ENCODE peak calls at places on chromosome 4, in five cellular contexts. G is colonic mucosa, K is SJCRH30, P is adrenal gland, D is K562. X is an unnamed sample.

GRCh38 chr4:78864405-78865024 is 74.7 kb downstream of the PAQR3 start:
- DNase-seq in G (no peak), K (peak; percentile 53), P (peak; percentile 35), D (peak; percentile 45), X (no peak)

GRCh38 chr4:155033604-155034003 is 174.8 kb upstream of the NPY2R start:
- DNase-seq in G (no peak), K (no peak), P (no peak), D (no peak), X (no peak)

GRCh38 chr4:42655921-42656735 is 777 bp downstream of the ATP8A1 start:
- DNase-seq in G (peak; percentile 55), K (no peak), P (peak; percentile 47), D (no peak), X (peak; percentile 45)

GRCh38 chr4:124913237-124913636 is 200.7 kb upstream of the ANKRD50 start:
- DNase-seq in G (no peak), K (no peak), P (no peak), D (no peak), X (no peak)

GRCh38 chr4:59094505-59094904 is 1984.3 kb upstream of the IGFBP7 start:
- DNase-seq in G (no peak), K (no peak), P (no peak), D (no peak), X (no peak)

GRCh38 chr4:175509320-175509719 is 302.7 kb downstream of the GPM6A start:
- DNase-seq in G (no peak), K (peak; percentile 3), P (no peak), D (no peak), X (no peak)

GRCh38 chr4:101708640-101709039 is 81.9 kb upstream of the BANK1 start:
- DNase-seq in G (no peak), K (no peak), P (no peak), D (no peak), X (no peak)

GRCh38 chr4:158079661-158080060 is 93.2 kb downstream of the GASK1B start:
- DNase-seq in G (no peak), K (no peak), P (no peak), D (no peak), X (no peak)

GRCh38 chr4:42151568-42152506 is 618 bp downstream of the BEND4 start:
- DNase-seq in G (peak; percentile 26), K (peak; percentile 25), P (no peak), D (no peak), X (peak; percentile 12)

GRCh38 chr4:165810726-165811125 is 62.3 kb upstream of the TLL1 start:
- DNase-seq in G (no peak), K (no peak), P (no peak), D (no peak), X (no peak)

GRCh38 chr4:4985844-4986243 is 33.4 kb downstream of the CYTL1 start:
- DNase-seq in G (no peak), K (peak; percentile 15), P (no peak), D (no peak), X (no peak)

GRCh38 chr4:153513596-153513995 is 47.4 kb downstream of the TMEM131L start:
- DNase-seq in G (no peak), K (no peak), P (no peak), D (no peak), X (no peak)

GRCh38 chr4:124997124-124997523 is 284.6 kb upstream of the ANKRD50 start:
- DNase-seq in G (no peak), K (no peak), P (no peak), D (no peak), X (no peak)

GRCh38 chr4:183571350-183572076 is 66.7 kb downstream of the ING2 start:
- DNase-seq in G (peak; percentile 22), K (no peak), P (peak; percentile 93), D (no peak), X (peak; percentile 88)

GRCh38 chr4:80361329-80361900 is 25.9 kb downstream of the CFAP299 start:
- DNase-seq in G (no peak), K (no peak), P (no peak), D (no peak), X (no peak)

GRCh38 chr4:52093466-52093865 is 42.4 kb downstream of the SPATA18 start:
- DNase-seq in G (no peak), K (no peak), P (no peak), D (no peak), X (no peak)

GRCh38 chr4:154119317-154119716 is 330.4 kb upstream of the SFRP2 start:
- DNase-seq in G (no peak), K (no peak), P (no peak), D (no peak), X (no peak)

GRCh38 chr4:141871086-141871485 is 234.7 kb downstream of the IL15 start:
- DNase-seq in G (no peak), K (no peak), P (no peak), D (no peak), X (no peak)

GRCh38 chr4:52661966-52662705 is 3.0 kb upstream of the USP46 start:
- DNase-seq in G (no peak), K (no peak), P (no peak), D (no peak), X (no peak)

DNA sequence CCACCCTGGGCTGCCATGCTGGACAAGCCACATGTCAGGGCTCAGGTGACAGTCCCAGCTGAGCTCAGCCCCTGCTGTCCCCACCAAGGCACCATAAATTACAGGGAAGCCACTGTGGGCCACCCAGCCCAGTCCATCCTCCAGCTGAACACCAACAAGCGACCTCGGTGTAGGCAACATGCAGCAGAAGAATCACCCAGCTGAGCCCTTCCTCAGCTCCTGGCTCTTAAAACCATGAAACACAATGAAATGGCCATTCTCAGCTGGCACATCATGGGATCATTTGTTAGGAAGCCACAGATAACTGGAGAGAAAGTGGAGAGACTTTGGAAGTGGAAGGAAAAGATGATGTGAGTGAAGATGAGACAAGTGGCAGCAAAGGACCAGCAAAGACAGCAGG is 23.3 kb upstream of the MAN2B2 start:
- DNase-seq in G (no peak), K (no peak), P (no peak), D (no peak), X (no peak)
- H3K4me1 ChIP-seq in G (no peaks in the 10 kb centered on the region), K (no peaks in the 10 kb centered on the region), P (no peaks in the 10 kb centered on the region), D (no peaks in the 10 kb centered on the region), X (no peaks in the 10 kb centered on the region)

GRCh38 chr4:1768367-1769034 is 24.6 kb upstream of the FGFR3 start:
- DNase-seq in G (no peak), K (no peak), P (no peak), D (no peak), X (peak; percentile 80)

GRCh38 chr4:1769692-1770091 is 23.4 kb upstream of the FGFR3 start:
- DNase-seq in G (no peak), K (no peak), P (no peak), D (no peak), X (no peak)

GRCh38 chr4:1766336-1767057 is 26.6 kb upstream of the FGFR3 start:
- DNase-seq in G (no peak), K (no peak), P (peak; percentile 86), D (peak; percentile 50), X (peak; percentile 41)

GRCh38 chr4:1767058-1767769 is 25.9 kb upstream of the FGFR3 start:
- DNase-seq in G (no peak), K (no peak), P (no peak), D (peak; percentile 80), X (peak; percentile 37)

GRCh38 chr4:1767770-1768366 is 25.2 kb upstream of the FGFR3 start:
- DNase-seq in G (peak; percentile 45), K (peak; percentile 53), P (peak; percentile 20), D (peak; percentile 90), X (peak; percentile 64)
- H3K27ac ChIP-seq in G (no peak overlapping the region), K (no peak overlapping the region), P (no peak overlapping the region), D (no peak overlapping the region), X (peak overlapping the region; percentile 90)

GRCh38 chr4:128528177-128528576 is 240.6 kb upstream of the PGRMC2 start:
- DNase-seq in G (no peak), K (no peak), P (no peak), D (no peak), X (no peak)
- H3K4me1 ChIP-seq in G (no peaks in the 10 kb centered on the region), K (peaks cover 31% of the 10 kb centered on the region), P (peaks cover 7% of the 10 kb centered on the region), D (peaks cover 6% of the 10 kb centered on the region), X (peaks cover 15% of the 10 kb centered on the region)

GRCh38 chr4:32030406-32030805 is 1310.2 kb downstream of the PCDH7 start:
- DNase-seq in G (no peak), K (no peak), P (no peak), D (no peak), X (no peak)

GRCh38 chr4:32031026-32031425 is 1310.9 kb downstream of the PCDH7 start:
- DNase-seq in G (no peak), K (no peak), P (no peak), D (no peak), X (no peak)

GRCh38 chr4:32022071-32022470 is 1301.9 kb downstream of the PCDH7 start:
- DNase-seq in G (no peak), K (no peak), P (peak; percentile 41), D (peak; percentile 44), X (no peak)

DNA sequence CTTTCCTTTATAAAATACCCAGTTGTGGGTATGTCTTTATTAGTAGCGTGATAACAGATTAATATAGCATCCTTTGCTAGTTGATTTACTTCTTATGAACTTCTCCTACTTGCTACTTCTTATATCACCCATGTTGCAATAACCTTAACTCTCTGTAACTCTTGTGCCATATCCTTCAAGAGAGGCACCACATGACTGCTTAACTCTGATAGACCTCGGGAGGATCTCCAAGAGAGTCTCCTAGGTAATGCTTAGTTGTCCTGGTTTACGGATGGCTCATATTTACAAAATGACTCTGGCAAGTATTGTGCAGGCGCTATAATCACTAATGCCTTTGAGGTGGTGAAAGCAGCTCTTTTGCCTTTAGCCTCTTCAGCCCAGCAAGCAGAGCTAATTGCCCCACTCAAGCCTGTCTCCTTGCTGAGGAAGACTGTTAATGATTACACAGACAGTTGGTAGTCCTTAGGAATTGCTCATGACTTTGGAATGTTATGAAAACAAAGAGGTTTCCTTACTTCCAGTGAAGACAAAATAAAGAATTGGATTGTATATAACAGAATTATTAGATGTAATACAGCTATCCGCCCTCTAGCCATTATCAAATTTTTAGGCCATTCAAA is 1305.8 kb downstream of the PCDH7 start:
- DNase-seq in G (peak; percentile 21), K (peak; percentile 7), P (no peak), D (no peak), X (no peak)
- H3K27ac ChIP-seq in G (peak overlapping the region; percentile 34), K (peak overlapping the region; percentile 3), P (no peak overlapping the region), D (no peak overlapping the region), X (no peak overlapping the region)

GRCh38 chr4:173272987-173273386 is 61.2 kb downstream of the HMGB2 start:
- DNase-seq in G (no peak), K (no peak), P (no peak), D (no peak), X (no peak)

GRCh38 chr4:173273956-173274355 is 60.2 kb downstream of the HMGB2 start:
- DNase-seq in G (no peak), K (no peak), P (no peak), D (no peak), X (no peak)

GRCh38 chr4:173272314-173272713 is 61.8 kb downstream of the HMGB2 start:
- DNase-seq in G (no peak), K (no peak), P (no peak), D (no peak), X (no peak)

GRCh38 chr4:173269280-173269679 is 64.9 kb downstream of the HMGB2 start:
- DNase-seq in G (no peak), K (no peak), P (no peak), D (no peak), X (no peak)

GRCh38 chr4:173270312-173271027 is 63.7 kb downstream of the HMGB2 start:
- DNase-seq in G (no peak), K (peak; percentile 27), P (peak; percentile 10), D (no peak), X (peak; percentile 16)
- H3K4me1 ChIP-seq in G (no peaks in the 10 kb centered on the region), K (peaks cover 5% of the 10 kb centered on the region), P (no peaks in the 10 kb centered on the region), D (peaks cover 13% of the 10 kb centered on the region), X (peaks cover 9% of the 10 kb centered on the region)

GRCh38 chr4:25879991-25880641 is 17.3 kb upstream of the SEL1L3 start:
- DNase-seq in G (no peak), K (no peak), P (no peak), D (no peak), X (no peak)
- H3K27ac ChIP-seq in G (no peak overlapping the region), K (no peak overlapping the region), P (no peak overlapping the region), D (no peak overlapping the region), X (no peak overlapping the region)